ENCODE peak calls at places on chromosomes 1 and 21, in eight cellular contexts. H is transverse colon, D is upper lobe of left lung, N is suprapubic skin, A is stomach, K is HepG2, Y is SK-N-SH, L is K562. F is an unnamed sample.

GRCh38 chr1:228062812-228063211 is 19.7 kb upstream of the ARF1 start:
- DNase-seq in A (peak), H (no peak), L (no peak), K (no peak), N (peak), Y (no peak), D (no peak), F (peak)

GRCh38 chr21:27061783-27062182 is 94.9 kb upstream of the ADAMTS5 start:
- DNase-seq in L (no peak), K (no peak), Y (no peak), N (no peak), H (no peak), A (no peak), D (no peak), F (no peak)

GRCh38 chr1:56457767-56458375 is 121.5 kb downstream of the PLPP3 start:
- DNase-seq in A (no peak), D (no peak), L (no peak), Y (no peak), N (no peak), H (no peak), K (no peak), F (no peak)

GRCh38 chr1:3103977-3104677 is 35.1 kb downstream of the PRDM16 start:
- DNase-seq in A (no peak), K (no peak), Y (no peak), H (no peak), L (no peak), D (peak), N (no peak), F (no peak)

GRCh38 chr1:183632964-183633363 is 2.6 kb downstream of the ARPC5 start:
- DNase-seq in D (no peak), H (no peak), N (no peak), Y (no peak), K (no peak), A (no peak), L (peak), F (no peak)

GRCh38 chr1:154878371-154879355 is 8.6 kb upstream of the KCNN3 start:
- DNase-seq in H (peak), N (peak), D (peak), Y (peak), K (peak), L (peak), A (peak), F (peak)

GRCh38 chr1:98706173-98706848 is 44.8 kb downstream of the SNX7 start:
- DNase-seq in N (no peak), A (no peak), L (no peak), D (no peak), Y (no peak), H (no peak), K (no peak), F (no peak)

GRCh38 chr1:87794788-87795614 is 466.3 kb downstream of the LMO4 start:
- DNase-seq in A (no peak), D (no peak), L (no peak), N (no peak), Y (no peak), K (peak), H (no peak), F (no peak)

GRCh38 chr1:87852410-87853202 is 523.9 kb downstream of the LMO4 start:
- DNase-seq in A (peak), N (no peak), Y (no peak), L (no peak), H (peak), K (no peak), D (no peak), F (no peak)

GRCh38 chr1:10471411-10472219 is 714 bp downstream of the DFFA start:
- DNase-seq in N (no peak), K (no peak), A (no peak), D (no peak), Y (peak), L (no peak), H (no peak), F (no peak)

GRCh38 chr1:117014209-117014608 is 12.6 kb downstream of the CD101 start:
- DNase-seq in K (no peak), L (no peak), N (no peak), D (no peak), H (no peak), A (no peak), Y (no peak), F (no peak)

GRCh38 chr1:83500531-83500930 is 498.4 kb downstream of the TTLL7 start:
- DNase-seq in D (no peak), K (no peak), L (no peak), A (no peak), H (no peak), Y (no peak), N (no peak), F (no peak)

GRCh38 chr1:41870076-41870562 is 48.6 kb downstream of the HIVEP3 start:
- DNase-seq in N (no peak), H (no peak), A (no peak), D (no peak), Y (no peak), K (no peak), L (peak), F (no peak)

GRCh38 chr1:225445644-225446297 is 17.9 kb upstream of the LBR start:
- DNase-seq in L (no peak), H (peak), Y (no peak), A (no peak), D (no peak), K (no peak), N (peak), F (peak)

GRCh38 chr1:182446033-182446669 is 3.8 kb upstream of the RGSL1 start:
- DNase-seq in Y (peak), K (peak), N (no peak), A (no peak), D (no peak), H (peak), L (peak), F (no peak)

GRCh38 chr1:156601122-156601830 is at the start of gene GPATCH4:
- DNase-seq in Y (peak), D (no peak), N (peak), L (peak), H (peak), A (peak), K (peak), F (peak)

GRCh38 chr1:156598731-156599432 is 2.4 kb downstream of the GPATCH4 start:
- DNase-seq in Y (no peak), D (no peak), H (no peak), L (no peak), A (no peak), K (no peak), N (no peak), F (no peak)

GRCh38 chr1:156600733-156601121 is 552 bp downstream of the GPATCH4 start:
- DNase-seq in A (no peak), D (no peak), Y (no peak), K (no peak), N (no peak), L (no peak), H (no peak), F (no peak)

GRCh38 chr1:156598125-156598524 is 3.2 kb downstream of the GPATCH4 start:
- DNase-seq in H (no peak), L (no peak), A (no peak), N (no peak), D (no peak), Y (no peak), K (no peak), F (peak)

GRCh38 chr1:156599811-156600210 is 1.5 kb downstream of the GPATCH4 start:
- DNase-seq in H (no peak), A (no peak), K (peak), L (no peak), D (no peak), N (no peak), Y (no peak), F (no peak)
- TF ChIP-seq EP300 in H (no peak), A (no peak), K (no peak), L (no peak), D (no peak), N (no peak), Y (no peak), F (no peak)

GRCh38 chr1:27562021-27562420 is 41.9 kb downstream of the AHDC1 start:
- DNase-seq in K (no peak), H (no peak), D (no peak), Y (peak), L (peak), N (no peak), A (no peak), F (no peak)

GRCh38 chr1:27561126-27561899 is 42.6 kb downstream of the AHDC1 start:
- DNase-seq in A (no peak), Y (peak), N (no peak), H (no peak), L (no peak), D (no peak), K (no peak), F (peak)

GRCh38 chr1:27559466-27560030 is 44.4 kb downstream of the AHDC1 start:
- DNase-seq in H (no peak), L (no peak), A (no peak), N (no peak), D (no peak), Y (peak), K (no peak), F (no peak)

GRCh38 chr1:27562483-27563406 is 41.2 kb downstream of the AHDC1 start:
- DNase-seq in K (no peak), D (no peak), L (no peak), A (no peak), H (no peak), Y (no peak), N (no peak), F (no peak)

DNA sequence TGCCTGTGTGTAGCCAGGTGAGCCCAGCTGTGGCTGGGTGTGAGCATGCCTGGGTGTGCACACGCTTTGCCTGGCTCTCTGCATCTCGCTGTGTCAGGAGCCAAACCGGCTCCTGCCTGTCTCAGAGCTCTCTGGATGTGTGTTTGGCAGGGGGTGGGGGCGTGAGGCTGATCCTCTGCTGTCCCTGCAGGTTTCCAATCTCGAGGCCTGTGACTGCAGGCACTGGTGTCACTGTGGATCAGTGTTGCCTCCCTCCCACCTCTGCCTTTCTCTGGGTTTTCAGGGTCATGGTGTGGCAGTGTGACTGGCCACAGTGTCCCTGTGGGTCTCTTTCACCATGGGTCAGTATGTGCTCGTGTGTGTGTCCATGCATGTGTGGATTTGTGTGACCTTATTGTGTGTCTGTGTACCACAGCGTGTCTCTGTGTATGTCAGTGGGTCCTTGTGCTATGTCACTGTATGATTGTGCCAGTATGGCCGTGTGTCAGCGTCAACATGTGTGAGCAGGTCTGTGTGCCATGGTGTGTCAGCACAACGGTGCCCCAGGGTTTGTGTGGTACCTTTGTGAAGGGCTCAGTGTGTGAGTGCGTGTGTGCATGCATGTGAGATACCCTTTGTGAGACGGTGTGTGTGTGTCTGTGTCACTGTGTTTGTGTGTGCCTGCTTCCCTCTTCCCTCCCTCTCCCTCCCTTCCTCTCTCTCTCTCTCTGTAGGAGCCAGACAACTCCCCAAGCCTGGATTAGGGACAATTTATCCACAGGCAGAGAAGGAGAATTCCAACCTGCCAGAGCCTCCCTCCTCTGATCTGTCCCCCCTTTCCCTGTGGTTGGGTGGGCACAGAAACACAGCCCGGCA is 43.4 kb downstream of the AHDC1 start:
- DNase-seq in N (no peak), A (no peak), L (no peak), K (no peak), D (no peak), Y (peak), H (no peak), F (no peak)
- H3K4me3 ChIP-seq in N (no peak), A (no peak), L (no peak), K (no peak), D (no peak), Y (no peak), H (no peak), F (no peak)

DNA sequence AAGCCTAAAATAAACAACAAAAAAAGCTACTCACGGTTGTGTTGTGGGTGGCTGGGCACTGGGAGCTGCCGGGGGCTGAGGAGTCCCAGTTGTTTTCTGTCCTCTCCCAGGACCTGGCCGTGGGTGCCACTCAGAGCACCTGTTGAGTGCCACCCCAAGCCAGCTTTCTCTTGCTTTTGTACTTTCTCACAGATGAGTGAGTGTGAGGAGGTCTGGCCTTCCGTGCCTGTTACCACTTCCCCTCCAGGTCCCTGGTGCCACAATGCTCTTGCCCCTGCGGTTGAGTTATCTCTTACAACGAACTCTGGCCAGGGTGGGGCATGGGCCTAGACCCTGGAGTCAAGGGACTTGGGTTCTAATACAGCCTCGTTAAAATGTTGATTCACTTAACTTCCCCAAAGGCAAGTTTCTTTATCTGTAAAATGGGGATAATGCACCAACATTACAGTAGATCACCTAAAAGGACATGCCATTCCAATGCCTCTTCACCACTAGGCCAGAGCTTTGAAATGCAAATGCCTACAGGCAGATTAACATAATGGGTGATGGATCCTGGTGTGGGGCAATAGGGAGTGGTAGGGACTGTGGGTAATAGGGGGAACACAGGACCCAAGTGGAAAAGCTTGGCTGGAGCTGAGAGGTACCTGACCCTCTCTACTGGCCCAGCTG is at the start of gene CNR2:
- DNase-seq in D (no peak), N (no peak), K (no peak), L (no peak), Y (no peak), H (peak), A (no peak), F (no peak)
- TF ChIP-seq POLR2AphosphoS5 in D (no peak), N (no peak), K (no peak), L (no peak), Y (no peak), H (no peak), A (no peak), F (no peak)

GRCh38 chr21:45997495-45998275 is 16.1 kb downstream of the COL6A1 start:
- DNase-seq in A (no peak), K (no peak), Y (no peak), N (peak), H (peak), D (peak), L (no peak), F (peak)
- TF ChIP-seq EP300 in A (no peak), K (no peak), Y (no peak), N (no peak), H (no peak), D (no peak), L (no peak), F (no peak)

GRCh38 chr1:203557390-203557789 is 63.4 kb downstream of the OPTC start:
- DNase-seq in H (peak), Y (no peak), D (no peak), L (no peak), A (no peak), K (no peak), N (peak), F (peak)
- H3K4me3 ChIP-seq in H (no peak), Y (peak), D (no peak), L (no peak), A (no peak), K (no peak), N (no peak), F (no peak)

GRCh38 chr1:187096689-187097088 is 267.9 kb downstream of the PLA2G4A start:
- DNase-seq in L (no peak), D (no peak), A (no peak), Y (no peak), N (no peak), K (no peak), H (no peak), F (no peak)
- TF ChIP-seq POLR2AphosphoS5 in L (no peak), D (no peak), A (no peak), Y (no peak), N (no peak), K (no peak), H (no peak), F (no peak)

F was measured in sigmoid colon.